ENCODE peak calls at places on chromosomes 11 and 22, in eight cellular contexts. H, I, E, S, B, J, T and C are unnamed samples.

GRCh38 chr11:58199271-58199670 is 4.7 kb downstream of the OR1S2 start:
- DNase-seq in H (no peak), I (no peak), E (no peak), S (no peak), B (no peak), J (no peak), T (no peak), C (no peak)

GRCh38 chr22:47148956-47149748 is 386.7 kb downstream of the TBC1D22A start:
- DNase-seq in H (no peak), I (no peak), E (no peak), S (no peak), B (no peak), J (no peak), T (no peak), C (no peak)

GRCh38 chr11:60377737-60378136 is 595 bp upstream of the MS4A7 start:
- DNase-seq in H (no peak), I (no peak), E (peak; percentile 79), S (peak; percentile 8), B (no peak), J (peak; percentile 77), T (no peak), C (no peak)

GRCh38 chr22:29621761-29622526 is 18.5 kb downstream of the NF2 start:
- DNase-seq in H (peak; percentile 97), I (no peak), E (no peak), S (no peak), B (peak; percentile 93), J (no peak), T (peak; percentile 96), C (peak; percentile 94)

GRCh38 chr11:68354181-68354872 is 41.9 kb downstream of the LRP5 start:
- DNase-seq in H (peak; percentile 89), I (no peak), E (peak; percentile 91), S (peak; percentile 95), B (peak; percentile 81), J (no peak), T (peak; percentile 90), C (peak; percentile 97)

GRCh38 chr11:6604081-6604626 is 580 bp downstream of the ILK start:
- DNase-seq in H (peak; percentile 70), I (no peak), E (no peak), S (peak; percentile 74), B (peak; percentile 63), J (peak; percentile 75), T (peak; percentile 46), C (peak; percentile 77)

GRCh38 chr11:2770556-2771301 is 70.9 kb upstream of the KCNQ1OT1 start:
- DNase-seq in H (no peak), I (no peak), E (peak; percentile 21), S (no peak), B (no peak), J (no peak), T (no peak), C (no peak)

GRCh38 chr11:73797457-73797856 is 9.8 kb downstream of the MRPL48 start:
- DNase-seq in H (no peak), I (no peak), E (no peak), S (no peak), B (no peak), J (no peak), T (no peak), C (no peak)

GRCh38 chr11:20840341-20840740 is 171.0 kb downstream of the NELL1 start:
- DNase-seq in H (no peak), I (no peak), E (no peak), S (no peak), B (no peak), J (no peak), T (no peak), C (no peak)

GRCh38 chr11:57647960-57648776 is 1.5 kb downstream of the YPEL4 start:
- DNase-seq in H (no peak), I (no peak), E (peak; percentile 65), S (peak; percentile 27), B (no peak), J (no peak), T (no peak), C (no peak)

GRCh38 chr11:33262016-33262638 is 4.9 kb downstream of the HIPK3 start:
- DNase-seq in H (peak; percentile 24), I (no peak), E (no peak), S (no peak), B (no peak), J (peak; percentile 12), T (no peak), C (peak; percentile 23)

GRCh38 chr11:89498845-89499448 is 7.8 kb upstream of the NOX4 start:
- DNase-seq in H (no peak), I (no peak), E (no peak), S (no peak), B (no peak), J (peak; percentile 3), T (no peak), C (no peak)

GRCh38 chr22:43188829-43189545 is 2.1 kb upstream of the TTLL12 start:
- DNase-seq in H (no peak), I (no peak), E (no peak), S (no peak), B (no peak), J (no peak), T (no peak), C (peak; percentile 18)

GRCh38 chr22:49887716-49888115 is 30.5 kb downstream of the ALG12 start:
- DNase-seq in H (no peak), I (no peak), E (no peak), S (no peak), B (no peak), J (no peak), T (no peak), C (no peak)

GRCh38 chr22:31062566-31063230 is 18.4 kb upstream of the SMTN start:
- DNase-seq in H (no peak), I (no peak), E (no peak), S (no peak), B (no peak), J (no peak), T (peak; percentile 88), C (no peak)

GRCh38 chr11:101880208-101880607 is 34.6 kb upstream of the CEP126 start:
- DNase-seq in H (peak; percentile 79), I (no peak), E (no peak), S (no peak), B (peak; percentile 49), J (peak; percentile 54), T (peak; percentile 33), C (peak; percentile 81)

GRCh38 chr11:25566298-25567200 is 765.4 kb upstream of the ANO3 start:
- DNase-seq in H (no peak), I (no peak), E (peak; percentile 26), S (peak; percentile 11), B (no peak), J (no peak), T (peak; percentile 76), C (peak; percentile 67)

GRCh38 chr11:12693075-12693473 is 18.9 kb downstream of the TEAD1 start:
- DNase-seq in H (no peak), I (no peak), E (no peak), S (no peak), B (no peak), J (no peak), T (no peak), C (no peak)

GRCh38 chr11:103850419-103851165 is 185.8 kb upstream of the DDI1 start:
- DNase-seq in H (peak; percentile 36), I (no peak), E (no peak), S (no peak), B (no peak), J (no peak), T (no peak), C (no peak)
- TF ChIP-seq CTCF in H (no peak), I (no peak), E (no peak), S (no peak), B (no peak), J (no peak), T (no peak), C (no peak)

GRCh38 chr11:128494418-128495332 is 92.7 kb downstream of the ETS1 start:
- DNase-seq in H (no peak), I (no peak), E (no peak), S (no peak), B (no peak), J (peak; percentile 72), T (no peak), C (no peak)

GRCh38 chr11:128496249-128496648 is 91.1 kb downstream of the ETS1 start:
- DNase-seq in H (no peak), I (no peak), E (no peak), S (no peak), B (no peak), J (no peak), T (no peak), C (no peak)

GRCh38 chr11:128497057-128497957 is 90.1 kb downstream of the ETS1 start:
- DNase-seq in H (peak; percentile 99), I (no peak), E (no peak), S (peak; percentile 54), B (peak; percentile 96), J (peak; percentile 85), T (peak; percentile 90), C (peak; percentile 99)

GRCh38 chr11:128498846-128499245 is 88.5 kb downstream of the ETS1 start:
- DNase-seq in H (peak; percentile 67), I (no peak), E (no peak), S (no peak), B (peak; percentile 81), J (no peak), T (no peak), C (no peak)

GRCh38 chr11:128496684-128497056 is 90.7 kb downstream of the ETS1 start:
- DNase-seq in H (no peak), I (no peak), E (no peak), S (no peak), B (no peak), J (no peak), T (no peak), C (peak; percentile 40)
- H3K4me3 ChIP-seq in H (no peak overlapping the region), I (no peak overlapping the region), E (no peak overlapping the region), S (no peak overlapping the region), B (no peak overlapping the region), J (peak overlapping the region; percentile 8), T (no peak overlapping the region), C (no peak overlapping the region)

GRCh38 chr11:75272821-75273301 is 32.3 kb downstream of the TPBGL start:
- DNase-seq in H (no peak), I (no peak), E (no peak), S (no peak), B (no peak), J (no peak), T (no peak), C (no peak)
- TF ChIP-seq CTCF in H (no peak), I (no peak), E (no peak), S (no peak), B (no peak), J (no peak), T (no peak), C (no peak)

DNA sequence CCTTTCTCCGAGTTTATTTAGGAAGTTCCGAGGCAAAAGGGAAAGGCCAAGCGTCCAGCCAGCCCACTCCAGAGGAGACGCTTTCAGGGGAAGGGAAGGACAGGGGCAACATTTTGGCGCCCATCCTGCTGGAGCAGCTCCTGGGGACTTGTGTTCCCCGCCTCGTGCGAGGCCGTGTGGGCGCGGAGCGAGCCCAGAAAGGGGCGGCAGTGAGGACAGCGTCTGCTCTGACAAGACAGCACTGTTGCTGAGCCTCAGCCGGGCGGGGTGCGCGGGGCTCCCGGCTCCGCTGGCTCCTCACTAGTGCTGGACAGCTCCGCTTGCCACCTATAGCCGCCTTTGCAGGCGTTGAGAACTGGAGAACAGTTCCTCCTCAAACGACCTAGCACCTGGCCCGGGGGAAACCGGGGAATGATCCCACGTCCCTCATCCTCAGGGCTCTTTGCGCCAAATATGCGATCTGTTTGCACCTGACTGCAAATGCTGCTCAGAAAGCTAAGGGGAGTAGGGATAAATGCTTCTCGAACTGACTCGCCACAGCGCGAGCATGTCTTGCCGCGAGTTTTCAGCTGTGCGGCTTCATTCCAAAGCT is 722 bp upstream of the GUCY1A2 start:
- DNase-seq in H (peak; percentile 61), I (no peak), E (peak; percentile 59), S (peak; percentile 63), B (peak; percentile 77), J (no peak), T (peak; percentile 53), C (peak; percentile 59)
- H3K4me3 ChIP-seq in H (peak overlapping the region; percentile 21), I (peak overlapping the region; percentile 16), E (peak overlapping the region; percentile 44), S (no peak overlapping the region), B (peak overlapping the region; percentile 50), J (no peak overlapping the region), T (no peak overlapping the region), C (peak overlapping the region; percentile 50)